ENCODE peak calls at places on chromosomes 2 and 18, in five cellular contexts. One of them, this sample, is unnamed.

GRCh38 chr18:5969355-5970003 is 74.2 kb upstream of the TMEM200C start:
- DNase-seq in H1: peak; percentile 41
- DNase-seq in mesenchymal stem cell: no peak
- DNase-seq in IMR-90: no peak
- DNase-seq in neuronal stem cell: no peak
- DNase-seq in this sample: no peak

GRCh38 chr18:26309283-26309682 is 83.0 kb downstream of the TAF4B start:
- DNase-seq in neuronal stem cell: no peak
- DNase-seq in H1: no peak
- DNase-seq in IMR-90: peak; percentile 60
- DNase-seq in mesenchymal stem cell: peak; percentile 36
- DNase-seq in this sample: no peak

GRCh38 chr2:68799615-68800400 is 65.2 kb downstream of the ARHGAP25 start:
- DNase-seq in H1: no peak
- DNase-seq in mesenchymal stem cell: no peak
- DNase-seq in IMR-90: no peak
- DNase-seq in neuronal stem cell: no peak
- DNase-seq in this sample: peak; percentile 38

GRCh38 chr2:140529706-140530105 is 1601.1 kb downstream of the LRP1B start:
- DNase-seq in H1: no peak
- DNase-seq in neuronal stem cell: no peak
- DNase-seq in mesenchymal stem cell: peak; percentile 17
- DNase-seq in IMR-90: no peak
- DNase-seq in this sample: no peak

GRCh38 chr18:45962461-45962860 is 4.7 kb downstream of the EPG5 start:
- DNase-seq in IMR-90: peak; percentile 77
- DNase-seq in H1: no peak
- DNase-seq in neuronal stem cell: no peak
- DNase-seq in mesenchymal stem cell: peak; percentile 71
- DNase-seq in this sample: peak; percentile 24

GRCh38 chr2:11073251-11073650 is 82.0 kb upstream of the SLC66A3 start:
- DNase-seq in neuronal stem cell: peak; percentile 61
- DNase-seq in H1: peak; percentile 83
- DNase-seq in IMR-90: peak; percentile 50
- DNase-seq in mesenchymal stem cell: peak; percentile 70
- DNase-seq in this sample: peak; percentile 86

GRCh38 chr18:50374753-50375391 is at the start of gene SKA1:
- DNase-seq in mesenchymal stem cell: peak; percentile 92
- DNase-seq in neuronal stem cell: peak; percentile 94
- DNase-seq in IMR-90: peak; percentile 89
- DNase-seq in H1: peak; percentile 94
- DNase-seq in this sample: peak; percentile 98

GRCh38 chr2:101559576-101559975 is 84.7 kb upstream of the RFX8 start:
- DNase-seq in IMR-90: peak; percentile 28
- DNase-seq in H1: no peak
- DNase-seq in neuronal stem cell: no peak
- DNase-seq in mesenchymal stem cell: no peak
- DNase-seq in this sample: no peak

GRCh38 chr2:174681983-174682577 is 82.2 kb downstream of the CHRNA1 start:
- DNase-seq in mesenchymal stem cell: peak; percentile 60
- DNase-seq in neuronal stem cell: peak; percentile 21
- DNase-seq in IMR-90: no peak
- DNase-seq in H1: peak; percentile 66
- DNase-seq in this sample: no peak

GRCh38 chr2:133716166-133716565 is 147.9 kb upstream of the NCKAP5 start:
- DNase-seq in neuronal stem cell: no peak
- DNase-seq in IMR-90: no peak
- DNase-seq in mesenchymal stem cell: no peak
- DNase-seq in H1: no peak
- DNase-seq in this sample: no peak

GRCh38 chr2:233455491-233455890 is 101.2 kb downstream of the DGKD start:
- DNase-seq in neuronal stem cell: no peak
- DNase-seq in H1: no peak
- DNase-seq in mesenchymal stem cell: no peak
- DNase-seq in IMR-90: no peak
- DNase-seq in this sample: no peak

GRCh38 chr2:222982010-222982908 is 69.7 kb upstream of the KCNE4 start:
- DNase-seq in IMR-90: peak; percentile 89
- DNase-seq in H1: no peak
- DNase-seq in mesenchymal stem cell: peak; percentile 92
- DNase-seq in neuronal stem cell: peak; percentile 17
- DNase-seq in this sample: peak; percentile 93

GRCh38 chr2:8036366-8036765 is 645.5 kb upstream of the ID2 start:
- DNase-seq in mesenchymal stem cell: no peak
- DNase-seq in neuronal stem cell: no peak
- DNase-seq in H1: no peak
- DNase-seq in IMR-90: no peak
- DNase-seq in this sample: no peak

GRCh38 chr2:225100856-225101294 is 58.6 kb upstream of the DOCK10 start:
- DNase-seq in H1: no peak
- DNase-seq in IMR-90: peak; percentile 97
- DNase-seq in neuronal stem cell: no peak
- DNase-seq in mesenchymal stem cell: peak; percentile 72
- DNase-seq in this sample: peak; percentile 47

GRCh38 chr2:25204190-25204838 is 35.9 kb upstream of the POMC start:
- DNase-seq in H1: peak; percentile 69
- DNase-seq in mesenchymal stem cell: no peak
- DNase-seq in neuronal stem cell: no peak
- DNase-seq in IMR-90: no peak
- DNase-seq in this sample: peak; percentile 37

GRCh38 chr2:183993052-183993451 is 605.3 kb upstream of the ZNF804A start:
- DNase-seq in IMR-90: no peak
- DNase-seq in H1: no peak
- DNase-seq in mesenchymal stem cell: no peak
- DNase-seq in neuronal stem cell: no peak
- DNase-seq in this sample: no peak

GRCh38 chr18:58046794-58047555 is 2.9 kb downstream of the NEDD4L start:
- DNase-seq in mesenchymal stem cell: no peak
- DNase-seq in neuronal stem cell: no peak
- DNase-seq in IMR-90: no peak
- DNase-seq in H1: no peak
- DNase-seq in this sample: peak; percentile 50

GRCh38 chr2:6919912-6920905 is 3.0 kb downstream of the RNF144A start:
- DNase-seq in H1: no peak
- DNase-seq in neuronal stem cell: no peak
- DNase-seq in mesenchymal stem cell: peak; percentile 31
- DNase-seq in IMR-90: no peak
- DNase-seq in this sample: no peak

GRCh38 chr2:6923319-6923718 is 6.1 kb downstream of the RNF144A start:
- DNase-seq in H1: no peak
- DNase-seq in IMR-90: no peak
- DNase-seq in neuronal stem cell: no peak
- DNase-seq in mesenchymal stem cell: no peak
- DNase-seq in this sample: no peak

GRCh38 chr2:6924101-6924917 is 7.1 kb downstream of the RNF144A start:
- DNase-seq in mesenchymal stem cell: no peak
- DNase-seq in H1: peak; percentile 23
- DNase-seq in IMR-90: no peak
- DNase-seq in neuronal stem cell: no peak
- DNase-seq in this sample: no peak

GRCh38 chr2:6922201-6922656 is 5.0 kb downstream of the RNF144A start:
- DNase-seq in H1: no peak
- DNase-seq in mesenchymal stem cell: no peak
- DNase-seq in neuronal stem cell: no peak
- DNase-seq in IMR-90: no peak
- DNase-seq in this sample: peak; percentile 59

DNA sequence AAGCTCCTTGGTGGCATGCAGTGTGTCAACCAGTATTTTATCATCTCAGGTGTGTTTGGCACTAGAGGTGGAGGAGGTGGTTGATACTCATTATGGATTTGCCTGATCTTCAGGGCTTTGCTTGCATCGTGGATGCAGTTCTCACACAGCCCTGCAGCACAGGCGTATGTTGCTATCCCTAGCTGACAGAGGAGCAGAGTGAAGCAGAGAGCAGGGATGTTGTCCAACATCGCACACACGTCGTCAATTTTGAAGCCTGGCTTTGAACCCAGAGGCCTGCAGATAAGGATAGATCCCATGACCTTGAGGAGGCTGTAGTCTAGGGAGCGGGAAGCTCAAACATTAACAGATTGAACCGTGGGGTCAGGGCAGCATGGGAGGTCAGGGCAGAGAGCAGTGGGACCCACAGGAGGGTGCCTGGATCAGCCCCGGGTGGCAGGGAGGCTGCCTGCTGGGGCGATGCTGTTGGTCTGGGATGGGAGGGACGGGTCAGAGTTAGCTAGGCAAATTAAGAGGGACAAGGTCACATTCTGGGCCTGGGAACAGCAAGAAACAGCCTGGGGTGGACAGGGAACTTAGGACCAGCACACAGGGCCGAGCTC is 4.2 kb downstream of the RNF144A start:
- DNase-seq in mesenchymal stem cell: no peak
- DNase-seq in IMR-90: no peak
- DNase-seq in H1: no peak
- DNase-seq in neuronal stem cell: no peak
- DNase-seq in this sample: no peak
- H3K4me2 ChIP-seq in mesenchymal stem cell: no peak overlapping the region
- H3K4me2 ChIP-seq in IMR-90: no peak overlapping the region
- H3K4me2 ChIP-seq in H1: no peak overlapping the region
- H3K4me2 ChIP-seq in neuronal stem cell: no peak overlapping the region
- H3K4me2 ChIP-seq in this sample: no peak overlapping the region

GRCh38 chr2:50374117-50374516 is 657.8 kb downstream of the NRXN1 start:
- DNase-seq in neuronal stem cell: no peak
- DNase-seq in mesenchymal stem cell: no peak
- DNase-seq in IMR-90: no peak
- DNase-seq in H1: no peak
- DNase-seq in this sample: no peak
- H3K4me3 ChIP-seq in neuronal stem cell: no peak overlapping the region
- H3K4me3 ChIP-seq in mesenchymal stem cell: no peak overlapping the region
- H3K4me3 ChIP-seq in IMR-90: no peak overlapping the region
- H3K4me3 ChIP-seq in H1: no peak overlapping the region
- H3K4me3 ChIP-seq in this sample: no peak overlapping the region

GRCh38 chr2:38581193-38582147 is 21.3 kb downstream of the HNRNPLL start:
- DNase-seq in H1: no peak
- DNase-seq in IMR-90: peak; percentile 82
- DNase-seq in mesenchymal stem cell: peak; percentile 82
- DNase-seq in neuronal stem cell: peak; percentile 51
- DNase-seq in this sample: peak; percentile 84
- H4K8ac ChIP-seq in H1: no peak overlapping the region
- H4K8ac ChIP-seq in IMR-90: no peak overlapping the region
- H4K8ac ChIP-seq in mesenchymal stem cell: no peak overlapping the region
- H4K8ac ChIP-seq in neuronal stem cell: no peak overlapping the region
- H4K8ac ChIP-seq in this sample: no peak overlapping the region

GRCh38 chr18:42095732-42096377 is 140.8 kb downstream of the PIK3C3 start:
- DNase-seq in H1: no peak
- DNase-seq in mesenchymal stem cell: no peak
- DNase-seq in neuronal stem cell: no peak
- DNase-seq in IMR-90: no peak
- DNase-seq in this sample: no peak

GRCh38 chr18:42105382-42105781 is 150.3 kb downstream of the PIK3C3 start:
- DNase-seq in IMR-90: no peak
- DNase-seq in mesenchymal stem cell: no peak
- DNase-seq in H1: no peak
- DNase-seq in neuronal stem cell: no peak
- DNase-seq in this sample: no peak

GRCh38 chr18:42100917-42101316 is 145.9 kb downstream of the PIK3C3 start:
- DNase-seq in H1: no peak
- DNase-seq in mesenchymal stem cell: no peak
- DNase-seq in neuronal stem cell: no peak
- DNase-seq in IMR-90: no peak
- DNase-seq in this sample: no peak
- H3K4me2 ChIP-seq in H1: no peak overlapping the region
- H3K4me2 ChIP-seq in mesenchymal stem cell: no peak overlapping the region
- H3K4me2 ChIP-seq in neuronal stem cell: no peak overlapping the region
- H3K4me2 ChIP-seq in IMR-90: no peak overlapping the region
- H3K4me2 ChIP-seq in this sample: no peak overlapping the region

GRCh38 chr2:24047703-24048033 is 477 bp upstream of the WDCP start:
- DNase-seq in IMR-90: no peak
- DNase-seq in neuronal stem cell: no peak
- DNase-seq in H1: peak; percentile 70
- DNase-seq in mesenchymal stem cell: no peak
- DNase-seq in this sample: no peak

GRCh38 chr2:24048662-24049484 is 668 bp upstream of the FKBP1B start:
- DNase-seq in neuronal stem cell: no peak
- DNase-seq in H1: no peak
- DNase-seq in IMR-90: no peak
- DNase-seq in mesenchymal stem cell: no peak
- DNase-seq in this sample: no peak

GRCh38 chr2:24051833-24052232 is 2.3 kb downstream of the FKBP1B start:
- DNase-seq in IMR-90: no peak
- DNase-seq in H1: no peak
- DNase-seq in mesenchymal stem cell: no peak
- DNase-seq in neuronal stem cell: no peak
- DNase-seq in this sample: no peak

GRCh38 chr2:24049485-24050021 is at the start of gene FKBP1B:
- DNase-seq in H1: peak; percentile 89
- DNase-seq in mesenchymal stem cell: peak; percentile 58
- DNase-seq in neuronal stem cell: peak; percentile 63
- DNase-seq in IMR-90: peak; percentile 45
- DNase-seq in this sample: peak; percentile 87

GRCh38 chr2:24050041-24050655 is 607 bp downstream of the FKBP1B start:
- DNase-seq in neuronal stem cell: peak; percentile 23
- DNase-seq in H1: peak; percentile 76
- DNase-seq in IMR-90: no peak
- DNase-seq in mesenchymal stem cell: peak; percentile 34
- DNase-seq in this sample: peak; percentile 47
- H3K4me3 ChIP-seq in neuronal stem cell: peak overlapping the region; percentile 91
- H3K4me3 ChIP-seq in H1: peak overlapping the region; percentile 81
- H3K4me3 ChIP-seq in IMR-90: peak overlapping the region; percentile 84
- H3K4me3 ChIP-seq in mesenchymal stem cell: peak overlapping the region; percentile 77
- H3K4me3 ChIP-seq in this sample: peak overlapping the region; percentile 73

GRCh38 chr18:48874233-48874632 is 76.5 kb downstream of the SMAD7 start:
- DNase-seq in H1: no peak
- DNase-seq in neuronal stem cell: no peak
- DNase-seq in mesenchymal stem cell: no peak
- DNase-seq in IMR-90: no peak
- DNase-seq in this sample: no peak
- H4K8ac ChIP-seq in H1: no peak overlapping the region
- H4K8ac ChIP-seq in neuronal stem cell: no peak overlapping the region
- H4K8ac ChIP-seq in mesenchymal stem cell: no peak overlapping the region
- H4K8ac ChIP-seq in IMR-90: no peak overlapping the region
- H4K8ac ChIP-seq in this sample: no peak overlapping the region